ENCODE peak calls at places on chromosomes 7 and 10, in seven cellular contexts. U, S, Z, Y, Q, W and C are unnamed samples.

GRCh38 chr7:45404622-45405021 is 169.5 kb upstream of the ADCY1 start:
- DNase-seq in U (no peak), S (no peak), Z (no peak), Y (no peak), Q (no peak), W (no peak), C (no peak)

GRCh38 chr7:13286916-13287315 is 599.5 kb downstream of the ARL4A start:
- DNase-seq in U (no peak), S (no peak), Z (no peak), Y (no peak), Q (no peak), W (no peak), C (no peak)

GRCh38 chr10:70540089-70540788 is 61.7 kb downstream of the PALD1 start:
- DNase-seq in U (no peak), S (peak), Z (no peak), Y (no peak), Q (peak), W (no peak), C (no peak)

GRCh38 chr7:80047032-80047431 is 87.6 kb upstream of the GNAI1 start:
- DNase-seq in U (no peak), S (no peak), Z (no peak), Y (no peak), Q (no peak), W (no peak), C (no peak)

GRCh38 chr10:123974406-123974805 is 82.8 kb upstream of the CPXM2 start:
- DNase-seq in U (no peak), S (no peak), Z (peak), Y (peak), Q (no peak), W (no peak), C (no peak)

GRCh38 chr7:75532639-75533038 is 40.5 kb downstream of the SPDYE5 start:
- DNase-seq in U (no peak), S (no peak), Z (no peak), Y (no peak), Q (no peak), W (peak), C (no peak)

GRCh38 chr10:62842983-62843382 is 26.8 kb upstream of the EGR2 start:
- DNase-seq in U (no peak), S (no peak), Z (no peak), Y (no peak), Q (no peak), W (no peak), C (no peak)

GRCh38 chr7:100066953-100067352 is 14.6 kb downstream of the ZNF3 start:
- DNase-seq in U (no peak), S (no peak), Z (no peak), Y (no peak), Q (no peak), W (peak), C (no peak)

GRCh38 chr7:154672659-154673415 is 330.1 kb downstream of the PAXIP1 start:
- DNase-seq in U (no peak), S (no peak), Z (no peak), Y (no peak), Q (no peak), W (no peak), C (no peak)

GRCh38 chr7:115099906-115100305 is 178.0 kb downstream of the MDFIC start:
- DNase-seq in U (no peak), S (no peak), Z (peak), Y (no peak), Q (peak), W (no peak), C (no peak)

GRCh38 chr7:75575488-75576112 is 83.5 kb downstream of the SPDYE5 start:
- DNase-seq in U (no peak), S (peak), Z (no peak), Y (no peak), Q (no peak), W (no peak), C (peak)

GRCh38 chr7:18356195-18356645 is 139.3 kb upstream of the HDAC9 start:
- DNase-seq in U (peak), S (peak), Z (peak), Y (peak), Q (peak), W (no peak), C (peak)

GRCh38 chr7:1940402-1940786 is 270.3 kb downstream of the ELFN1 start:
- DNase-seq in U (no peak), S (no peak), Z (no peak), Y (peak), Q (no peak), W (peak), C (no peak)

GRCh38 chr7:818031-818699 is 14.1 kb upstream of the SUN1 start:
- DNase-seq in U (no peak), S (no peak), Z (peak), Y (peak), Q (peak), W (peak), C (peak)

GRCh38 chr10:80664071-80664680 is 126.5 kb downstream of the SH2D4B start:
- DNase-seq in U (peak), S (peak), Z (peak), Y (peak), Q (peak), W (peak), C (no peak)

GRCh38 chr7:11212816-11213215 is 239.1 kb downstream of the PHF14 start:
- DNase-seq in U (no peak), S (no peak), Z (no peak), Y (no peak), Q (no peak), W (no peak), C (peak)

DNA sequence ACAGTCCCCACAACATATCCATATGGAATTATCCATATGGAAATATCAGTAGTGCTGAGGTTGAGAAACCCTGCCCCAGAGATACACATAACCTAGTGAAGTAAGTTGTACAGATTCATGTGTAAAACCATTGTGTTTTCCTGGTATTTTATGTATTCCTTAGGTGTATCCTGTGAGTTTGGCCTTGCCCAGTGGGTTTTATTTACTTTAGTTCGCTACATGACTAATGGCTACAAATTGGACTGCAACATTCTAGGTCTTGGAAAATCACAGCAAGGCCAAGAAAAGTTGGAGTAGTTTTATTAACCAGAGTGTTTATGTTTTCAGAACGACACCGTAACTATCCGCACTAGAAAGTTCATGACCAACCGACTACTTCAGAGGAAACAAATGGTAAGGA is 1.4 kb downstream of the RPS24 start:
- DNase-seq in U (no peak), S (no peak), Z (no peak), Y (no peak), Q (no peak), W (no peak), C (no peak)
- H3K4me3 ChIP-seq in U (peak), S (peak), Z (peak), Y (peak), Q (peak), W (no peak), C (peak)

GRCh38 chr7:149801002-149801566 is 27.7 kb upstream of the ZNF467 start:
- DNase-seq in U (no peak), S (no peak), Z (no peak), Y (no peak), Q (no peak), W (no peak), C (no peak)

GRCh38 chr7:149797771-149798170 is 24.4 kb upstream of the ZNF467 start:
- DNase-seq in U (no peak), S (no peak), Z (no peak), Y (no peak), Q (no peak), W (no peak), C (no peak)

GRCh38 chr7:149801816-149802215 is 28.4 kb upstream of the ZNF467 start:
- DNase-seq in U (no peak), S (no peak), Z (no peak), Y (no peak), Q (no peak), W (no peak), C (no peak)

GRCh38 chr7:149800169-149800555 is 26.8 kb upstream of the ZNF467 start:
- DNase-seq in U (no peak), S (no peak), Z (no peak), Y (no peak), Q (no peak), W (no peak), C (no peak)

DNA sequence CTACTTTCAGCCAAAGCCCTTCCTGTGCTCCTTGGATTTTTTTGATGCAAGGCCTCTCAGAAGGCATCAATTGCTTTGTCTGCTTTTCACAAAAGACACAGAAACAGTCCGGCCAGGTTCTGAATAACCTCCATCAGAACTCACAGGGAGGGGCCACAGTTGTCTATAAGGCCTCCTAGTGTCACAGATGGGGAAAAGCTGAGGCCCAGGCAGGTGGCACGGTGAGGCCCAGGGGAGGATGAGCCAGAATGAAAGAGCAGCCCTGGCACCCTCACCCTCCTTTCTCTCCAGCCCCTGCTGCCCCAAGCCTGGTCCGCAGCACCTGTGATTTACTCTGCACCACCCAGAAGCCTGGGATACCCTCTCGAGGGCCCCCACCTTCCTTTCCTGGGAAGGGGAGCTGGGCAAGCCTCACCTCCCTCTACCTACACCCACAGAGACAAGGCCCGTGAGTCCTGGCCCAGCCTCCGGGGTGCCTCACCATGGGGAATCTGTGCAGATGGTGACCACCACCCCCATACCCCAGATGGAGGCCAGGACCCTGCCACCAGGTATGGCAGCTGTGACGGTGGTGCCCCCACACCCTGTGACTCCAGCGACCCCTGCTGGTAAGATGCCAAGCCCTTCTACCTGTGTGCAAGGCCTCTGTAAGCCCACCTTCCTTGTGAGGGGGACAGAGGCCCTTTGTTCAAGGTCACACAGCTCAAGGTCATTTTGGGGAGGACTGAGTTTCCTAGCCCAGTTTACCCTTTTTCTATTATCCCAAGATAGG is 26.2 kb upstream of the ZNF467 start:
- DNase-seq in U (peak), S (peak), Z (no peak), Y (peak), Q (no peak), W (no peak), C (no peak)
- TF ChIP-seq CTCF in U (peak), S (peak), Z (peak), Y (peak), Q (peak), W (no peak), C (no peak)

DNA sequence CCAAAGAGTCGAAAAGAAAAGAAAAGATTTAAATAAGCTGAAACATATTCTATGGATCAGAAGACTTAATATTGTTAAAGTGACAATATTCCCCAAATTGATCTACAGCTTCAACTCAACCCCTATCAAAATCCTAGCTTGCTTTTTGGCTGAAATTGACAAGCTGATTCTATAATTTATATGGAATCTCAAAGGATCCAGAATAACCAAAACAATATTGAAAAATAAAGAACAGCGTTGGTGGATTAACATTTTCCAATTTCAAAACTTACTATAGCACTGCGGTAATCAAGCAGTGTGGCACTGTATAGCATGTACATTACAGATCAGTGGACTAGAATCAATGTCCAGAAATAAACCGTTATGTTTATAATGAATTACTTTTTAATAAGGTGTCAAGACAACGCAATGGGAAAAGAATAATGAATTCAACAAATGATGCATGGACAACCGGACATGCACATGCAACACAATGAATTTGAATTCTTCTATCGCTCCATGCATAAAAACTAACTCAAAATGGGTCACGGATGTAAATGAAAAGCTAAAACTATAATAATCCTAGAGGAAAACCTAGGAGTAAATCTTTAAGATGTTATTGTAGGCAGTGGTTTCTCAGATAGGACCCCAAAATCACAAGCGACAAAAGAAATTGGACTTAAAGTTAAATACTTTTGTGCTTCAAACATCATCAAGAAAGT is 1.6 kb upstream of the ALOX5 start:
- DNase-seq in U (no peak), S (no peak), Z (no peak), Y (peak), Q (no peak), W (no peak), C (no peak)
- H3K4me3 ChIP-seq in U (no peak), S (peak), Z (no peak), Y (peak), Q (no peak), W (no peak), C (no peak)

GRCh38 chr7:129405527-129405926 is 28.7 kb upstream of the STRIP2 start:
- DNase-seq in U (no peak), S (no peak), Z (no peak), Y (no peak), Q (no peak), W (no peak), C (no peak)

GRCh38 chr7:129401228-129401967 is 32.8 kb upstream of the STRIP2 start:
- DNase-seq in U (no peak), S (no peak), Z (peak), Y (no peak), Q (no peak), W (no peak), C (no peak)

GRCh38 chr7:129401968-129402860 is 32.0 kb upstream of the STRIP2 start:
- DNase-seq in U (peak), S (no peak), Z (no peak), Y (peak), Q (peak), W (no peak), C (no peak)
- TF ChIP-seq CTCF in U (no peak), S (no peak), Z (peak), Y (peak), Q (peak), W (no peak), C (peak)

GRCh38 chr10:103917326-103918052 is 495 bp downstream of the STN1 start:
- DNase-seq in U (no peak), S (peak), Z (no peak), Y (peak), Q (peak), W (peak), C (no peak)

GRCh38 chr10:103916254-103916653 is 1.7 kb downstream of the STN1 start:
- DNase-seq in U (no peak), S (no peak), Z (peak), Y (no peak), Q (no peak), W (no peak), C (no peak)

GRCh38 chr10:103916901-103917300 is 1.1 kb downstream of the STN1 start:
- DNase-seq in U (no peak), S (no peak), Z (peak), Y (no peak), Q (no peak), W (no peak), C (no peak)

GRCh38 chr10:103918053-103918846 is at the start of gene STN1:
- DNase-seq in U (peak), S (peak), Z (peak), Y (peak), Q (peak), W (peak), C (peak)

DNA sequence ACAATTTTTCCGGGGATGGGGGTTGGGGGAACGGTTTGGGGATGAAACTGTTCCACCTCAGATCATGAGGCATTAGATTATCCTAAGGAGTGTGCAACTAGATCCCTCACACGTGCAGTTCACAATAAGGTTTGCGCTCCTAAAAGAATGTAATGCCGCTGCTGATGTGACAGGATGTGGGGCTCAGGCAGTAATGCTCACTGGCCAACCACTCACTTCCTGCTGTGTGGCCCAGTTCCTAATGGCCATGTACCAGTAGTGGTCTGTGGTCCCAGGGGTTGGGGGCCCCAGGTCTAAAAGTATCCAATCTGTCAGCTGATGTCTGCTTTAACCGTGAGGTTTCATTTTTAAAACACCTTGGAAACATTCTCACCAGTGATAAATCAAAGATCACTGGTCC is 2.2 kb downstream of the STN1 start:
- DNase-seq in U (no peak), S (no peak), Z (no peak), Y (no peak), Q (no peak), W (no peak), C (no peak)
- H3K4me3 ChIP-seq in U (peak), S (no peak), Z (peak), Y (peak), Q (no peak), W (no peak), C (no peak)